ENCODE peak calls at places on chromosomes 13 and 19, in seven cellular contexts. F is fibroblast of lung, Y is uterus, P is fibroblast of pulmonary artery, M is thoracic aorta, S is GM06990, L is endodermal cell. Q is an unnamed sample.

GRCh38 chr19:15986694-15987093 is 37.9 kb downstream of the OR10H4 start:
- DNase-seq in F (no peak), Y (no peak), P (no peak), M (no peak), S (no peak), L (no peak), Q (no peak)

GRCh38 chr19:10747271-10747670 is 29.4 kb downstream of the DNM2 start:
- DNase-seq in F (no peak), Y (no peak), P (no peak), M (no peak), S (no peak), L (no peak), Q (no peak)

GRCh38 chr19:13985771-13986347 is 20.3 kb downstream of the RFX1 start:
- DNase-seq in F (no peak), Y (no peak), P (no peak), M (no peak), S (peak), L (no peak), Q (no peak)

GRCh38 chr19:12974301-12975220 is 5.2 kb downstream of the DAND5 start:
- DNase-seq in F (no peak), Y (no peak), P (no peak), M (no peak), S (no peak), L (no peak), Q (no peak)

GRCh38 chr13:19845758-19846157 is 17.7 kb downstream of the ZMYM5 start:
- DNase-seq in F (peak), Y (peak), P (peak), M (peak), S (no peak), L (no peak), Q (peak)

GRCh38 chr13:37587236-37587635 is 11.3 kb downstream of the POSTN start:
- DNase-seq in F (no peak), Y (no peak), P (no peak), M (no peak), S (no peak), L (no peak), Q (no peak)

GRCh38 chr19:32178401-32178800 is 167.0 kb upstream of the ZNF507 start:
- DNase-seq in F (no peak), Y (no peak), P (no peak), M (no peak), S (no peak), L (peak), Q (no peak)

GRCh38 chr19:45027371-45027770 is 11.5 kb upstream of the CLASRP start:
- DNase-seq in F (no peak), Y (no peak), P (no peak), M (no peak), S (no peak), L (no peak), Q (no peak)

GRCh38 chr19:16185925-16186234 is 670 bp downstream of the FAM32A start:
- DNase-seq in F (peak), Y (no peak), P (no peak), M (no peak), S (no peak), L (no peak), Q (no peak)

GRCh38 chr19:10009269-10009665 is 1.0 kb downstream of the COL5A3 start:
- DNase-seq in F (peak), Y (peak), P (peak), M (no peak), S (no peak), L (peak), Q (peak)

GRCh38 chr19:50333235-50333736 is 4.1 kb upstream of the KCNC3 start:
- DNase-seq in F (peak), Y (peak), P (peak), M (peak), S (peak), L (peak), Q (peak)
- TF ChIP-seq CTCF in F (no peak), Y (no peak), P (no peak), M (no peak), S (no peak), L (no peak), Q (no peak)

GRCh38 chr19:3671680-3672574 is 28.3 kb downstream of the PIP5K1C start:
- DNase-seq in F (peak), Y (peak), P (peak), M (no peak), S (no peak), L (peak), Q (peak)
- H3K4me3 ChIP-seq in F (no peak), Y (peak), P (no peak), M (peak), S (peak), L (no peak), Q (no peak)

GRCh38 chr13:78658630-78659449 is at the start of gene OBI1:
- DNase-seq in F (peak), Y (peak), P (peak), M (peak), S (peak), L (peak), Q (peak)
- TF ChIP-seq CTCF in F (no peak), Y (no peak), P (no peak), M (no peak), S (no peak), L (no peak), Q (no peak)

GRCh38 chr19:29834991-29835390 is 23.2 kb downstream of the CCNE1 start:
- DNase-seq in F (no peak), Y (no peak), P (no peak), M (no peak), S (no peak), L (no peak), Q (no peak)

GRCh38 chr19:29836409-29836825 is 24.6 kb downstream of the CCNE1 start:
- DNase-seq in F (no peak), Y (no peak), P (no peak), M (no peak), S (peak), L (no peak), Q (no peak)

GRCh38 chr19:29840066-29840950 is 28.5 kb downstream of the CCNE1 start:
- DNase-seq in F (no peak), Y (no peak), P (no peak), M (no peak), S (no peak), L (no peak), Q (no peak)

GRCh38 chr19:29835447-29835846 is 23.7 kb downstream of the CCNE1 start:
- DNase-seq in F (no peak), Y (no peak), P (no peak), M (no peak), S (no peak), L (no peak), Q (no peak)

GRCh38 chr19:29837448-29837961 is 25.7 kb downstream of the CCNE1 start:
- DNase-seq in F (no peak), Y (no peak), P (no peak), M (no peak), S (peak), L (no peak), Q (no peak)
- H3K4me3 ChIP-seq in F (no peak), Y (no peak), P (no peak), M (no peak), S (peak), L (no peak), Q (no peak)